ENCODE peak calls at places on chromosomes 16 and 17, in six cellular contexts. Q is cardiac fibroblast, Y is HFF-Myc, V is fibroblast of the aortic adventitia, C is AG04449, S is colonic mucosa. A is an unnamed sample.

GRCh38 chr16:1044515-1045362 is 27.8 kb upstream of the SSTR5 start:
- DNase-seq in Q (no peak), Y (no peak), V (no peak), C (no peak), S (no peak), A (no peak)

GRCh38 chr17:44121206-44121605 is 2.2 kb downstream of the HDAC5 start:
- DNase-seq in Q (no peak), Y (no peak), V (no peak), C (no peak), S (no peak), A (no peak)

GRCh38 chr16:86986136-86986535 is 331.1 kb downstream of the C16orf95 start:
- DNase-seq in Q (no peak), Y (no peak), V (no peak), C (no peak), S (no peak), A (no peak)

GRCh38 chr17:8420041-8420934 is 15.4 kb upstream of the NDEL1 start:
- DNase-seq in Q (peak; percentile 85), Y (no peak), V (peak; percentile 80), C (no peak), S (peak; percentile 73), A (peak; percentile 9)

GRCh38 chr16:85733155-85733838 is 17.6 kb downstream of the C16orf74 start:
- DNase-seq in Q (peak; percentile 68), Y (no peak), V (peak; percentile 23), C (no peak), S (no peak), A (no peak)

GRCh38 chr16:11707679-11708197 is 34.9 kb downstream of the TXNDC11 start:
- DNase-seq in Q (no peak), Y (no peak), V (no peak), C (no peak), S (no peak), A (no peak)

GRCh38 chr17:19928299-19928698 is 49.3 kb downstream of the AKAP10 start:
- DNase-seq in Q (peak; percentile 31), Y (no peak), V (peak; percentile 26), C (no peak), S (no peak), A (no peak)

GRCh38 chr16:71916397-71916920 is 21.1 kb downstream of the IST1 start:
- DNase-seq in Q (no peak), Y (no peak), V (peak; percentile 22), C (no peak), S (no peak), A (no peak)

GRCh38 chr17:50806141-50806643 is 29.2 kb upstream of the WFIKKN2 start:
- DNase-seq in Q (peak; percentile 74), Y (no peak), V (peak; percentile 85), C (no peak), S (peak; percentile 31), A (no peak)

GRCh38 chr17:27443491-27443890 is 12.8 kb upstream of the KSR1 start:
- DNase-seq in Q (no peak), Y (no peak), V (no peak), C (no peak), S (no peak), A (no peak)
- H3K4me3 ChIP-seq in Q (no peak overlapping the region), Y (no peak overlapping the region), V (no peak overlapping the region), C (no peak overlapping the region), S (no peak overlapping the region), A (no peak overlapping the region)

DNA sequence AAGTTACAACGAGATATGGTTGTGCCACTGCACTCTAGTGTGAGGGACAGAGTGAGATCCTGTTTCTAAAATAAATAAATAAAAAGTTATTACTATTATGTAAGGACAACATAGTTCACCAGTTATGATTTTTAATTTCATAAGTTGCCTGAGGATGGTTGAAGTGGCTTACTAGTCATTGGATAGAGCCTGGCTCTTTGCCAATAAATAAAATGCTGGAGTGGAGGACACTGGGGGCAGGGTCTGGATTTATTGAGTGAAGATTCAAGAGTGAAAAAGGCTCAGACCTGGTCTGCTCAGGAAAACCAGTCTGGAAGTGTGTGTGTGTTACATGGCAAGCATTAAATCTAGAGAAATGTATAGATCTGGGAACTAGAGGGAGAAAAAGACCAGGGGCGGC is 2.1 kb downstream of the STARD3 start:
- DNase-seq in Q (no peak), Y (no peak), V (no peak), C (no peak), S (no peak), A (no peak)
- H3K4me3 ChIP-seq in Q (no peak overlapping the region), Y (no peak overlapping the region), V (no peak overlapping the region), C (no peak overlapping the region), S (no peak overlapping the region), A (no peak overlapping the region)

GRCh38 chr16:4263504-4264436 is 9.1 kb downstream of the TFAP4 start:
- DNase-seq in Q (peak; percentile 81), Y (peak; percentile 87), V (peak; percentile 94), C (no peak), S (peak; percentile 74), A (peak; percentile 56)
- H3K4me3 ChIP-seq in Q (no peak overlapping the region), Y (peak overlapping the region; percentile 30), V (peak overlapping the region; percentile 41), C (peak overlapping the region; percentile 49), S (no peak overlapping the region), A (no peak overlapping the region)

GRCh38 chr17:58377661-58378060 is 25.7 kb upstream of the SUPT4H1 start:
- DNase-seq in Q (no peak), Y (no peak), V (no peak), C (no peak), S (peak; percentile 61), A (no peak)

GRCh38 chr17:58376472-58376921 is 24.5 kb upstream of the SUPT4H1 start:
- DNase-seq in Q (no peak), Y (no peak), V (no peak), C (no peak), S (peak; percentile 20), A (no peak)

GRCh38 chr17:58377005-58377660 is 25.1 kb upstream of the SUPT4H1 start:
- DNase-seq in Q (no peak), Y (no peak), V (no peak), C (no peak), S (peak; percentile 80), A (no peak)

GRCh38 chr17:58375216-58375615 is 23.2 kb upstream of the SUPT4H1 start:
- DNase-seq in Q (no peak), Y (no peak), V (no peak), C (no peak), S (no peak), A (no peak)

GRCh38 chr17:58375811-58376210 is 23.8 kb upstream of the SUPT4H1 start:
- DNase-seq in Q (no peak), Y (no peak), V (no peak), C (no peak), S (peak; percentile 52), A (no peak)
- H3K4me3 ChIP-seq in Q (no peak overlapping the region), Y (no peak overlapping the region), V (no peak overlapping the region), C (no peak overlapping the region), S (no peak overlapping the region), A (no peak overlapping the region)

GRCh38 chr17:32688221-32688620 is 188.7 kb downstream of the MYO1D start:
- DNase-seq in Q (no peak), Y (no peak), V (no peak), C (no peak), S (no peak), A (no peak)

GRCh38 chr17:32689348-32689747 is 187.6 kb downstream of the MYO1D start:
- DNase-seq in Q (no peak), Y (no peak), V (no peak), C (no peak), S (no peak), A (no peak)

DNA sequence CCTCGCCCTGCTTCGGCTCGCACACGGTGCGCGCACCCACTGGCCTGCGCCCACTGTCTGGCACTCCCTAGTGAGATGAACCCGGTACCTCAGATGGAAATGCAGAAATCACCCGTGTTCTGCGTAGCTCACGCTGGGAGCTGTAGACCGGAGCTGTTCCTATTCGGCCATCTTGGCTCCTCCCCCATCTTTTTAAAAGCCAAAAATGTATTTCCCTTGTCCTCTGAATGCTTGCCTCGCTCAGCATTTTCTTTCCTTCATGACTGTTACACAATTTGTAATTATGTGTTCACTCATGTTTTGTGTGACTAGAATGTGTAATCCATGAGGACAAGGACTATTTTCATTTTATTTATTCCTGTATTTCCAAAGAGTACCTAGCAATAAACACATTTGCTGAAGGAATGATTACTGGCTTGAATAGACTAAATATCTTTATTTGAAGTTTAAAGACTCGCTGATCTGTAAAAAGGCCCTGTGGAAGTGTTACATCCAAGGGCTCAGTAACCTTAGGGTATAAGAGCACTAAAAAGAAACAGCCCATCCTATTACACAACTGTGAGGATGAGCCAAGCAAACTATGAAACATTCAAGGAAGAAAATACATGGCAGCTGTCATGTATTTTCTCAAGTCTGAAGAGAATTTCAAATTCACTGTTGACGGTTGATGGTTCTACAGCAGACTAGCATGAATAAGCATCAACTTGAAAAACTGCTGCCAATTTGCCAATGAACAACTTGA is 192.7 kb downstream of the MYO1D start:
- DNase-seq in Q (no peak), Y (no peak), V (no peak), C (no peak), S (peak; percentile 27), A (no peak)
- H3K4me3 ChIP-seq in Q (no peak overlapping the region), Y (no peak overlapping the region), V (no peak overlapping the region), C (no peak overlapping the region), S (peak overlapping the region; percentile 5), A (no peak overlapping the region)

GRCh38 chr16:6068063-6068462 is 970.5 kb upstream of the EEF2KMT start:
- DNase-seq in Q (no peak), Y (no peak), V (no peak), C (no peak), S (no peak), A (no peak)

GRCh38 chr16:6066601-6067000 is 969.0 kb upstream of the EEF2KMT start:
- DNase-seq in Q (no peak), Y (no peak), V (no peak), C (no peak), S (no peak), A (no peak)
- H3K4me3 ChIP-seq in Q (no peak overlapping the region), Y (no peak overlapping the region), V (no peak overlapping the region), C (no peak overlapping the region), S (no peak overlapping the region), A (no peak overlapping the region)

GRCh38 chr17:60959011-60959410 is 281.4 kb downstream of the BCAS3 start:
- DNase-seq in Q (peak; percentile 51), Y (no peak), V (no peak), C (no peak), S (no peak), A (no peak)

GRCh38 chr17:60964160-60964559 is 286.5 kb downstream of the BCAS3 start:
- DNase-seq in Q (no peak), Y (no peak), V (no peak), C (no peak), S (no peak), A (no peak)

GRCh38 chr17:60960398-60961065 is 282.9 kb downstream of the BCAS3 start:
- DNase-seq in Q (no peak), Y (no peak), V (no peak), C (no peak), S (no peak), A (no peak)

DNA sequence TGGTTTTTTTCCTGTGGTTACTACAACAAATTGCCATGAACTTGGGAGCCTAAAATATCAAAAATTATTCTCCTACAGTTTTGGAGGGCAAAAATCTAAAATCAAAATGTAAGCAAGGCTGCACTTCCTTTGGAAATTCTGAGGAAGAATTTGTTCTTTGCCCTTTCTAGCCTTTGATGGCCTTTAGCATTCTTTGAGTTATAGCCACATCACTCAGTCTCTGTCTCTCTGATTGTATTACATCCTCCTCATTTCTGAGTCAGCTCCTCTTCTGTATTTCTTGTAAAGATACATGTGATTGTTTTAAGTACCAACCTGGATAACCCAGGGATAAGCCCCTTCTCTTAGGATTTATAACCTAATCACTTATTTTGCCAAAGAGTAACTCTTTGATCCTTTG is 282.0 kb downstream of the BCAS3 start:
- DNase-seq in Q (peak; percentile 19), Y (no peak), V (no peak), C (no peak), S (no peak), A (no peak)
- H3K4me3 ChIP-seq in Q (no peak overlapping the region), Y (no peak overlapping the region), V (no peak overlapping the region), C (no peak overlapping the region), S (no peak overlapping the region), A (no peak overlapping the region)

A was measured in gastrocnemius medialis.